ENCODE peak calls at places on chromosomes 4 and X, in ten cellular contexts. J, C, B, Q, L, D, H, F, I and E are unnamed samples.

GRCh38 chrX:39616098-39616729 is 481.5 kb downstream of the BCOR start:
- DNase-seq in J (no peak), C (no peak), B (no peak), Q (no peak), L (no peak), D (no peak), H (no peak), F (no peak), I (peak; percentile 7), E (no peak)

GRCh38 chrX:7574325-7574724 is 268.6 kb upstream of the VCX start:
- DNase-seq in J (peak; percentile 25), C (no peak), B (peak; percentile 40), Q (no peak), L (no peak), D (no peak), H (no peak), F (no peak), I (no peak), E (no peak)

GRCh38 chrX:119573840-119574393 is 446 bp upstream of the UBE2A start:
- DNase-seq in J (peak; percentile 57), C (peak; percentile 14), B (peak; percentile 35), Q (peak; percentile 43), L (peak; percentile 37), D (peak; percentile 30), H (peak; percentile 65), F (no peak), I (peak; percentile 55), E (no peak)

GRCh38 chr4:47525154-47525819 is 40.2 kb downstream of the ATP10D start:
- DNase-seq in J (peak; percentile 94), C (peak; percentile 17), B (peak; percentile 93), Q (no peak), L (no peak), D (no peak), H (no peak), F (no peak), I (peak; percentile 97), E (no peak)

GRCh38 chr4:75549019-75549418 is 6.8 kb upstream of the ODAPH start:
- DNase-seq in J (no peak), C (no peak), B (no peak), Q (no peak), L (no peak), D (no peak), H (no peak), F (no peak), I (no peak), E (no peak)

GRCh38 chr4:99893991-99894981 is at the start of gene LAMTOR3:
- DNase-seq in J (peak; percentile 96), C (peak; percentile 91), B (peak; percentile 86), Q (peak; percentile 92), L (peak; percentile 93), D (peak; percentile 97), H (peak; percentile 95), F (peak; percentile 94), I (peak; percentile 89), E (peak; percentile 87)

GRCh38 chr4:144355809-144356757 is 215.6 kb upstream of the GYPA start:
- DNase-seq in J (peak; percentile 78), C (no peak), B (peak; percentile 99), Q (no peak), L (peak; percentile 61), D (peak; percentile 12), H (peak; percentile 51), F (no peak), I (peak; percentile 84), E (no peak)

GRCh38 chrX:107542500-107542899 is 85.8 kb upstream of the PRPS1 start:
- DNase-seq in J (peak; percentile 30), C (no peak), B (peak; percentile 11), Q (peak; percentile 26), L (no peak), D (no peak), H (no peak), F (no peak), I (peak; percentile 50), E (no peak)

GRCh38 chr4:89269267-89269666 is 38.3 kb downstream of the GPRIN3 start:
- DNase-seq in J (no peak), C (no peak), B (no peak), Q (no peak), L (no peak), D (no peak), H (no peak), F (no peak), I (no peak), E (no peak)

GRCh38 chrX:101385026-101385684 is 836 bp downstream of the BTK start:
- DNase-seq in J (no peak), C (no peak), B (no peak), Q (no peak), L (no peak), D (no peak), H (no peak), F (no peak), I (no peak), E (no peak)
- H3K4me3 ChIP-seq in J (no peak overlapping the region), C (no peak overlapping the region), B (no peak overlapping the region), Q (no peak overlapping the region), L (peak overlapping the region; percentile 41), D (no peak overlapping the region), H (no peak overlapping the region), F (no peak overlapping the region), I (no peak overlapping the region), E (no peak overlapping the region)

GRCh38 chr4:78337621-78338020 is 213.9 kb upstream of the ANXA3 start:
- DNase-seq in J (no peak), C (no peak), B (no peak), Q (no peak), L (no peak), D (no peak), H (no peak), F (no peak), I (no peak), E (no peak)
- H3K4me3 ChIP-seq in J (no peak overlapping the region), C (no peak overlapping the region), B (no peak overlapping the region), Q (no peak overlapping the region), L (no peak overlapping the region), D (no peak overlapping the region), H (no peak overlapping the region), F (no peak overlapping the region), I (no peak overlapping the region), E (no peak overlapping the region)

DNA sequence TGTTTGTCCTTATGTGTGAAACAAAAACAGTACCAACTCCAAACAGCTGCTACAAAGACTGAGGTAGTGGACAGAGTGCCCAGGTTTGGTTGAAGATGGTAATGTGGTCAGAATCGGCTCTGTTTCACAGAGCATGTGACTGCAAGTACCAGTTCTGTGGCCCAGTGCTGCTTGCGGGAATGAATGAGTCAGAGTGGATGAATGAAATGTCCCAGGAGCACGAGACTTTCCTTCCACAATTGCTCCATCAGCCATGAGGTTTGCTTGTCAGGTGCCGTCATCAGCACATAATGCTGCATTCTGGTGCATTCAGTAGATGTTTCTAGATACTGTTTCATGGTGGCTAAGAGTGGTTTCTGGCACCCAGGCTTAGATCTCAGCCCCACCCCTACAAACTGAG is 84.2 kb downstream of the GPR143 start:
- DNase-seq in J (peak; percentile 3), C (no peak), B (peak; percentile 18), Q (no peak), L (no peak), D (no peak), H (no peak), F (no peak), I (peak; percentile 11), E (no peak)
- H3K4me3 ChIP-seq in J (no peak overlapping the region), C (no peak overlapping the region), B (no peak overlapping the region), Q (no peak overlapping the region), L (no peak overlapping the region), D (no peak overlapping the region), H (no peak overlapping the region), F (no peak overlapping the region), I (no peak overlapping the region), E (no peak overlapping the region)

GRCh38 chr4:38085394-38086150 is 125.4 kb downstream of the PTTG2 start:
- DNase-seq in J (peak; percentile 47), C (no peak), B (no peak), Q (peak; percentile 22), L (no peak), D (no peak), H (no peak), F (no peak), I (peak; percentile 62), E (no peak)
- H3K4me3 ChIP-seq in J (peak overlapping the region; percentile 0), C (no peak overlapping the region), B (no peak overlapping the region), Q (no peak overlapping the region), L (no peak overlapping the region), D (no peak overlapping the region), H (no peak overlapping the region), F (no peak overlapping the region), I (no peak overlapping the region), E (no peak overlapping the region)

GRCh38 chr4:77127837-77128621 is 29.0 kb upstream of the CCNG2 start:
- DNase-seq in J (no peak), C (no peak), B (no peak), Q (no peak), L (no peak), D (no peak), H (no peak), F (no peak), I (no peak), E (no peak)
- H3K4me3 ChIP-seq in J (no peak overlapping the region), C (no peak overlapping the region), B (no peak overlapping the region), Q (no peak overlapping the region), L (no peak overlapping the region), D (peak overlapping the region; percentile 26), H (no peak overlapping the region), F (no peak overlapping the region), I (no peak overlapping the region), E (no peak overlapping the region)

DNA sequence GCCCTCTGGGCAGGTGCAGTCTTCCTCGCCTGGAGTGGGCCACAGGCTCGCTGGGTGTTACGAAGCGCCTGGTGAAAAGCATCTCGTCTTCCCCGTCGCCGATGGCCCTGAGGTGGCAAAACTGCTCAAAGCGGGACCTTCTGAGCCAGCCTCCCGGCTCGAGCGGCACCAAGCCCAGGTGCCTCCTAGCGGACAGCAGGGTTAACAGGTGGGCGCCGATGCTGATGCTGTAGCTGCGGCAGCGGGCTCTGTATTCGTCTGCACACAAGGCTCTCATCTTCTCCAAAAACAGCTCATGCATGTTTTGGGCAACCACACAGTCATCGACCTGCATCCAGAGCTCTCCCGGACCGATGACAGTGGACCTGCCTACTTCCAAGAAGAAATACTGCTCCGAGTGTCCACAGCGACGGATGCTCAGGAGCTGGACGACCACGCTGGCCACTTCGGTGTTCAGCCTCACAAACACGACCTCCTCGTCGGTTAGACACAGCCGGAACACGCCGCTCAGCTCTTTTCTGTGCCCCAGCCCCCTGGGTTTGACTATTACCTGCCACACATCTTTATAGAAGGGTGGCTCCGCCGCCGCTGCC is 1.2 kb downstream of the IRS4 start:
- DNase-seq in J (no peak), C (no peak), B (no peak), Q (peak; percentile 40), L (no peak), D (no peak), H (no peak), F (no peak), I (no peak), E (no peak)
- H3K4me3 ChIP-seq in J (peak overlapping the region; percentile 57), C (no peak overlapping the region), B (no peak overlapping the region), Q (no peak overlapping the region), L (peak overlapping the region; percentile 25), D (no peak overlapping the region), H (no peak overlapping the region), F (peak overlapping the region; percentile 49), I (no peak overlapping the region), E (no peak overlapping the region)